ENCODE peak calls at places on chromosome 4, in six cellular contexts. P is cardiac muscle cell, U is body of pancreas, M is A549, R is HCT116, G is ovary. K is an unnamed sample.

GRCh38 chr4:26326791-26327190 is 6.0 kb downstream of the RBPJ start:
- DNase-seq in R (no peak), P (peak), U (no peak), M (no peak), G (no peak), K (no peak)

GRCh38 chr4:111268769-111269414 is 646.0 kb upstream of the PITX2 start:
- DNase-seq in R (no peak), G (no peak), U (no peak), M (no peak), P (peak), K (no peak)

GRCh38 chr4:159014896-159015295 is 88.0 kb upstream of the RAPGEF2 start:
- DNase-seq in P (no peak), M (no peak), G (no peak), R (no peak), U (no peak), K (no peak)

GRCh38 chr4:165379662-165380061 is 854 bp downstream of the CPE start:
- DNase-seq in M (no peak), U (peak), P (peak), G (no peak), R (no peak), K (peak)

GRCh38 chr4:161189286-161190134 is 974.3 kb downstream of the FSTL5 start:
- DNase-seq in U (no peak), R (no peak), P (no peak), M (no peak), G (no peak), K (no peak)

GRCh38 chr4:37322122-37322521 is 77.6 kb downstream of the NWD2 start:
- DNase-seq in G (no peak), U (no peak), P (no peak), R (no peak), M (no peak), K (no peak)

GRCh38 chr4:173272314-173272713 is 61.8 kb downstream of the HMGB2 start:
- DNase-seq in G (no peak), R (no peak), M (no peak), P (no peak), U (no peak), K (no peak)

GRCh38 chr4:153794001-153794400 is 5.1 kb upstream of the SFRP2 start:
- DNase-seq in P (no peak), G (no peak), U (no peak), R (no peak), M (no peak), K (no peak)

GRCh38 chr4:144710526-144710912 is 64.6 kb downstream of the HHIP start:
- DNase-seq in M (no peak), U (no peak), G (no peak), R (no peak), P (peak), K (no peak)
- H3K27ac ChIP-seq in M (peak), U (no peak), G (no peak), R (no peak), P (no peak), K (no peak)

GRCh38 chr4:76200771-76201224 is 12.8 kb downstream of the SCARB2 start:
- DNase-seq in P (no peak), R (no peak), U (peak), G (no peak), M (no peak), K (peak)
- H3K27ac ChIP-seq in P (peak), R (no peak), U (peak), G (no peak), M (no peak), K (peak)

GRCh38 chr4:40446785-40447184 is 111.7 kb downstream of the CHRNA9 start:
- DNase-seq in U (no peak), M (peak), R (no peak), P (no peak), G (no peak), K (no peak)
- H3K27ac ChIP-seq in U (peak), M (peak), R (no peak), P (no peak), G (no peak), K (peak)

GRCh38 chr4:16598241-16599224 is 299.9 kb downstream of the LDB2 start:
- DNase-seq in P (peak), U (no peak), R (no peak), G (no peak), M (peak), K (peak)
- H3K27ac ChIP-seq in P (no peak), U (no peak), R (no peak), G (no peak), M (no peak), K (no peak)

GRCh38 chr4:40576651-40577480 is 52.8 kb downstream of the RBM47 start:
- DNase-seq in P (peak), M (peak), R (peak), U (peak), G (peak), K (peak)

GRCh38 chr4:40577588-40578253 is 51.9 kb downstream of the RBM47 start:
- DNase-seq in U (no peak), P (peak), M (no peak), G (no peak), R (no peak), K (no peak)

GRCh38 chr4:40573593-40574311 is 55.9 kb downstream of the RBM47 start:
- DNase-seq in P (peak), R (no peak), G (no peak), U (no peak), M (no peak), K (no peak)

GRCh38 chr4:40572692-40573287 is 56.9 kb downstream of the RBM47 start:
- DNase-seq in M (no peak), R (no peak), P (no peak), G (no peak), U (no peak), K (no peak)

DNA sequence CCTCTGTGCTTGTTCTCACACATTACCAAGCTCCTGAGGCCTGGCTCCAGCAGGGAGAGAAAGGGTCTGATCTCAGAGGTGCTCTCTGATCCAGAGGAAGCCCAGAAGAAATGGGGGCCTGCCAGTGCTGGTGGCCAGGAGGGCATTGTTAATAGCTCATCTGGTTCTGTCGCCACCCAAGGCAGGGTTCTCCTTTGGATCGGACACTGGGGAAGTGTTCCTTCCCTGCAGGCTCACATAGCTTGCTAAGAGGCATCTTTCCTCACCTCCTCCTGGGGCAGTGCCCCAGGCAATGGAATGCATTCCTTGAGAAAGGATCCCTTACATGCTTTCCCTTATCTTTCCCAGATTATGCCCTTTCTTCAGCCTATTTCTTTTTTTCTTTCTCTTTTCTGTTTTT is 53.8 kb downstream of the RBM47 start:
- DNase-seq in R (no peak), G (no peak), P (no peak), M (no peak), U (no peak), K (no peak)
- H3K27ac ChIP-seq in R (no peak), G (no peak), P (no peak), M (peak), U (peak), K (no peak)

DNA sequence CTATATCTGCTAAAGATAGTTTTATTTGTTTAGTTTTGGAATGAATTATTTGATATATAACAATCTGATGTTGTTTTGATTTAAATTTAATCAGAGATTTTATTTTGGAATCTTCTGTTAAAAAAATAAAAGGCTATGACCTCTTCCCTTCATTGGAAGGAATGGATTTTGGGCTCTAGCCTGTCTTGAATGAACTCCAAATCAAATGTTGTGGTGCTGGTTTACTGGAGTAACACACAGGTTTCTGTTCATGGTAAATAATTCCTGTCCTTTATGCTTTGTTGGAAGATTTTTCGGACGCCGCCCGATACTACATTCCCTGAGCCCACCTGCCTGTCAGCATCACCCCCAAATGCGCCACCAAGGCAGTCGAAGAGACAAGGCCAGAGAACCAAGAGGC is 291.1 kb downstream of the ARHGAP10 start:
- DNase-seq in G (no peak), P (no peak), U (no peak), M (no peak), R (no peak), K (no peak)
- H3K27ac ChIP-seq in G (no peak), P (no peak), U (no peak), M (no peak), R (no peak), K (no peak)

DNA sequence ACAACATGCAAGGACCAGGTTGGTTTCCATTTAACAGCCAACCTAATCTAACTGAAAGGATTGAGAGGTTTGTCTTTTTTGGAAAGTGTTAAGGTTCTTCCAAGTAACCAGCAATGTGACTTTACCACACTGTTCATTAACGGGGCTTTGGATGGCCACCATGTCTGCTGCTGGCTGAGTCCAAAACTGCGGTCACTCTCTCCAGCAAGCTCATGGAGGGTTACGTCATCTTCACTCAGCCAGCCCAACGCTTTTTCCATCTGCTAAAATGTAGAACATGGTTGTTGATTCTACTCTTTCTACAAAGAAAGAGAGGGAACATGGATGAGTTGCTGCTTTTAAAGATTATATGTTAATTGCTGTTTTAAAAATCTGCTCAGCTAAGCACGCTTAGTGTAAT is 11.0 kb downstream of the PKD2 start:
- DNase-seq in G (no peak), M (no peak), P (peak), U (peak), R (no peak), K (no peak)
- H3K27ac ChIP-seq in G (peak), M (peak), P (no peak), U (peak), R (no peak), K (no peak)

GRCh38 chr4:1937550-1937949 is 66.4 kb downstream of the NSD2 start:
- DNase-seq in U (no peak), P (no peak), M (no peak), R (no peak), G (no peak), K (no peak)

GRCh38 chr4:1938027-1938426 is 66.8 kb downstream of the NSD2 start:
- DNase-seq in U (no peak), M (no peak), P (peak), R (no peak), G (no peak), K (no peak)

GRCh38 chr4:1939664-1940509 is 68.7 kb downstream of the NSD2 start:
- DNase-seq in P (peak), U (peak), M (no peak), G (no peak), R (peak), K (peak)

GRCh38 chr4:1943928-1944327 is 64.8 kb downstream of the NELFA start:
- DNase-seq in P (no peak), R (no peak), M (no peak), G (no peak), U (no peak), K (no peak)

GRCh38 chr4:1940566-1940965 is 68.2 kb downstream of the NELFA start:
- DNase-seq in P (no peak), R (no peak), G (no peak), M (no peak), U (no peak), K (no peak)
- H3K27ac ChIP-seq in P (no peak), R (peak), G (no peak), M (no peak), U (peak), K (no peak)

DNA sequence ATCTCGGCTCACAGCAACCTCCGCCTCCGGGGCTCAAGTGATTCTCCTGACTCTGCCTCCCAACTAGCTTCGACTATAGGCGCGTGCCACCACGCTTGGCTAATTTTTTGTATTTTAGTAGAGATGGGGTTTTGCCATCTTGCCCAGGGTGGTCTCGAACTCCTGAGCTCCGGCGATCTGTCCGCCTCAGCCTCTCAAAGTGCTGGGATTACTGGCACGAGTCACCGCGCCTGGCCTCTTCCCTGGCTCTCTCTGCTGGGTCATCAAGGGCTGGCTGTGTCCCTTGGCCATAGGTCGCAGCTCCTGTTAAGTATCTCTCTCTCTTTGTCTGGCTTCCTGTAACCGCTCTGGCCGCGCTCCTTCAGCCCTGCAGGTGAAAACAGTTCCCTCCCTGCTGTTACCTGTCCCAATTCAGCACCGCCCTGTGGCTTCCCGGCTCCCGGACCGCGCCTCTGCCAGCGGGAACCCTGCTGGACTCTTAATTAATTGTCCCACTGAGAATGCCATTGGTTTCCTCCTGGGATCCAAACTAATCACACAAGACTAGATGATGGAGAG is 1.3 kb upstream of the RGS12 start:
- DNase-seq in G (no peak), U (peak), P (no peak), R (no peak), M (no peak), K (peak)
- H3K27ac ChIP-seq in G (peak), U (peak), P (no peak), R (peak), M (peak), K (peak)

GRCh38 chr4:53963336-53963735 is 101.1 kb downstream of the CHIC2 start:
- DNase-seq in G (no peak), R (no peak), U (no peak), P (no peak), M (no peak), K (no peak)
- H3K27ac ChIP-seq in G (no peak), R (no peak), U (no peak), P (no peak), M (no peak), K (no peak)